ENCODE peak calls at places on chromosomes 4 and X, in six cellular contexts. A, O, K, E, I and T are unnamed samples.
A peak's percentile ranks its signal among the peaks of the same experiment; 100 is the strongest.

GRCh38 chr4:167020410-167020809 is 213.9 kb downstream of the SPOCK3 start:
- DNase-seq in A (no peak), O (peak; percentile 31), K (no peak), E (no peak), I (no peak), T (no peak)

GRCh38 chrX:253451-254297 is 27.5 kb upstream of the PLCXD1 start:
- DNase-seq in A (no peak), O (no peak), K (no peak), E (no peak), I (no peak), T (no peak)

GRCh38 chr4:74503580-74503979 is 58.6 kb downstream of the AREG start:
- DNase-seq in A (peak; percentile 79), O (no peak), K (no peak), E (no peak), I (no peak), T (no peak)

GRCh38 chrX:129524250-129524850 is 1.1 kb upstream of the SMARCA1 start:
- DNase-seq in A (no peak), O (no peak), K (no peak), E (no peak), I (no peak), T (no peak)

GRCh38 chrX:12269484-12269883 is 131.2 kb downstream of the FRMPD4 start:
- DNase-seq in A (no peak), O (no peak), K (no peak), E (no peak), I (no peak), T (no peak)

GRCh38 chr4:14646831-14647230 is 355.4 kb upstream of the CPEB2 start:
- DNase-seq in A (peak; percentile 79), O (no peak), K (no peak), E (no peak), I (no peak), T (no peak)

GRCh38 chr4:184380707-184381106 is 93.6 kb downstream of the IRF2 start:
- DNase-seq in A (no peak), O (no peak), K (no peak), E (no peak), I (no peak), T (no peak)

GRCh38 chr4:74235135-74235534 is 73.1 kb upstream of the EPGN start:
- DNase-seq in A (no peak), O (no peak), K (no peak), E (peak; percentile 39), I (no peak), T (no peak)

GRCh38 chrX:19924285-19924684 is 36.9 kb upstream of the SH3KBP1 start:
- DNase-seq in A (no peak), O (no peak), K (no peak), E (no peak), I (no peak), T (no peak)

GRCh38 chrX:15750611-15751159 is 12.6 kb downstream of the CA5B start:
- DNase-seq in A (no peak), O (no peak), K (no peak), E (no peak), I (no peak), T (no peak)

GRCh38 chr4:81426770-81427604 is 44.7 kb downstream of the RASGEF1B start:
- DNase-seq in A (no peak), O (no peak), K (no peak), E (no peak), I (no peak), T (peak; percentile 59)